ENCODE peak calls at places on chromosomes 16 and 17, in eight cellular contexts. W is right lobe of liver; L is hepatocyte; M is CD8-positive, alpha-beta memory T cell; G is fibroblast of mammary gland; X is A549; T is breast epithelium; S is dorsolateral prefrontal cortex. U is an unnamed sample.
A peak's percentile ranks its signal among the peaks of the same experiment; 100 is the strongest.

GRCh38 chr16:57113042-57113453 is 20.7 kb downstream of the CPNE2 start:
- DNase-seq in W (no peak), L (no peak), M (no peak), G (peak; percentile 45), X (no peak), T (no peak), S (no peak), U (no peak)

GRCh38 chr17:19755821-19756510 is 7.9 kb upstream of the ALDH3A1 start:
- DNase-seq in W (no peak), L (no peak), M (peak; percentile 28), G (no peak), X (no peak), T (no peak), S (no peak), U (no peak)

GRCh38 chr16:67245674-67246080 is 1.6 kb downstream of the FHOD1 start:
- DNase-seq in W (no peak), L (no peak), M (no peak), G (no peak), X (no peak), T (no peak), S (no peak), U (no peak)

GRCh38 chr17:31479524-31479923 is 88.0 kb downstream of the RAB11FIP4 start:
- DNase-seq in W (no peak), L (no peak), M (no peak), G (no peak), X (no peak), T (no peak), S (no peak), U (no peak)

GRCh38 chr17:22304667-22305303 is 612.5 kb downstream of the KCNJ18 start:
- DNase-seq in W (no peak), L (no peak), M (no peak), G (no peak), X (no peak), T (no peak), S (no peak), U (no peak)

GRCh38 chr16:86567701-86568571 is 1.3 kb downstream of the FOXC2 start:
- DNase-seq in W (no peak), L (peak; percentile 26), M (no peak), G (no peak), X (no peak), T (no peak), S (no peak), U (no peak)

GRCh38 chr17:81397314-81398169 is 2.3 kb downstream of the BAHCC1 start:
- DNase-seq in W (no peak), L (peak; percentile 84), M (no peak), G (peak; percentile 67), X (peak; percentile 81), T (no peak), S (no peak), U (no peak)

GRCh38 chr17:78226055-78226751 is 5.2 kb upstream of the TMEM235 start:
- DNase-seq in W (no peak), L (no peak), M (no peak), G (no peak), X (no peak), T (no peak), S (no peak), U (no peak)

GRCh38 chr17:12116143-12116542 is 95.5 kb downstream of the MAP2K4 start:
- DNase-seq in W (no peak), L (no peak), M (no peak), G (no peak), X (no peak), T (no peak), S (no peak), U (no peak)

GRCh38 chr16:84959784-84960417 is 51.4 kb downstream of the ZDHHC7 start:
- DNase-seq in W (no peak), L (no peak), M (no peak), G (no peak), X (no peak), T (no peak), S (no peak), U (no peak)

GRCh38 chr17:37737971-37738370 is 6.9 kb downstream of the HNF1B start:
- DNase-seq in W (no peak), L (no peak), M (no peak), G (peak; percentile 43), X (no peak), T (no peak), S (no peak), U (no peak)

GRCh38 chr16:61233718-61234117 is 802.5 kb downstream of the CDH8 start:
- DNase-seq in W (no peak), L (no peak), M (no peak), G (no peak), X (no peak), T (no peak), S (no peak), U (no peak)

GRCh38 chr17:42937712-42938596 is 26.3 kb downstream of the AARSD1 start:
- DNase-seq in W (no peak), L (peak; percentile 74), M (no peak), G (peak; percentile 66), X (peak; percentile 78), T (no peak), S (peak; percentile 28), U (no peak)

GRCh38 chr17:17781591-17782424 is 55.0 kb downstream of the SREBF1 start:
- DNase-seq in W (peak; percentile 74), L (peak; percentile 83), M (no peak), G (peak; percentile 48), X (peak; percentile 51), T (no peak), S (peak; percentile 90), U (peak; percentile 83)

GRCh38 chr16:84836234-84836647 is 16.5 kb downstream of the CRISPLD2 start:
- DNase-seq in W (no peak), L (peak; percentile 79), M (no peak), G (peak; percentile 100), X (peak; percentile 39), T (peak; percentile 74), S (no peak), U (no peak)

GRCh38 chr16:73321942-73322341 is 274.0 kb upstream of the ZFHX3 start:
- DNase-seq in W (no peak), L (no peak), M (no peak), G (no peak), X (no peak), T (no peak), S (no peak), U (no peak)

GRCh38 chr17:36525888-36526287 is 8.8 kb downstream of the MYO19 start:
- DNase-seq in W (no peak), L (no peak), M (no peak), G (peak; percentile 19), X (no peak), T (no peak), S (no peak), U (no peak)

GRCh38 chr16:974001-974601 is 3.3 kb upstream of the LMF1 start:
- DNase-seq in W (peak; percentile 44), L (no peak), M (no peak), G (no peak), X (no peak), T (no peak), S (no peak), U (no peak)

GRCh38 chr17:31787082-31787481 is 72.0 kb downstream of the COPRS start:
- DNase-seq in W (no peak), L (no peak), M (no peak), G (no peak), X (no peak), T (no peak), S (no peak), U (no peak)

GRCh38 chr17:74746922-74747321 is 1.5 kb upstream of the NHERF1 start:
- DNase-seq in W (peak; percentile 59), L (peak; percentile 63), M (peak; percentile 33), G (no peak), X (no peak), T (no peak), S (no peak), U (no peak)
- H3K4me3 ChIP-seq in W (no peak overlapping the region), L (no peak overlapping the region), M (peak overlapping the region; percentile 95), G (no peak overlapping the region), X (no peak overlapping the region), T (no peak overlapping the region), S (no peak overlapping the region), U (no peak overlapping the region)

DNA sequence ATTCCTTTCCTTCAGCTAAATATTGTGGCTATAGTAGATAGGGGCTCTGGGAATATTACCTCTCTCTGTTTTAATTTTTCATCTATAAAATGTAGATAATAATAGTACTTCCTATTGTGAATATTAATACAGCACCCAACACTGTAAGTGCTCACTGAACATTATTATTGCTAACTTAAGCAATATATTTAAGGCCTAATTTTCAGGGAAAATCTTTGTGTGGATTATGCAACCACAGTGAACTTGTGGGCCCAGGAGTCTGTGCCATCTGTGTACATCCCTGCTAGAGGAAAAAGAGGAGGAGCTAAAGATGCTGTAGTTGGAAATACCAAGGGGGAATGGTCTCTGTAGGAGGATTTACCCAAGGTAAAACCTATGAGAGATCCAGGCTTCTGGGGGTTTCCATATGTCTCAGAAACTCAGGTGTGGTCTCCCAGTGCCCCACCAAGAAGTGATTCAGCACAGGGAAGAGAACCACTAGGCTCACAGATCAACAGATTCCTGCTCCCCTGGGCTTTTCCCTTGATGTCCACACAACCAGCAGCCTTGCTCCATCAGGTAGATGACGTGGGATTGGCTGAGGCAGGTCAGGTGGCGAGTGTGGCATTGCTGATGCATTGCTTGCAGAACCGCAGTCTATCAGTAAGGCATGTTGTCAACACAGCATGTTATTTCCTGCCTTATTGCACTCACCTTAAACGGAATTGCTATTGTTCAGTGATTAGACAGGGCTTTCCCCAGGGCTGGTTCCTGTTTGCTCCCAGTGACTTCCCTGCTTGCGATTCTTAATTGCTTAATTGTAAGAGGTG is 1.6 kb upstream of the N4BP1 start:
- DNase-seq in W (peak; percentile 70), L (peak; percentile 44), M (peak; percentile 93), G (no peak), X (peak; percentile 26), T (no peak), S (no peak), U (no peak)
- H3K4me3 ChIP-seq in W (no peak overlapping the region), L (no peak overlapping the region), M (peak overlapping the region; percentile 33), G (no peak overlapping the region), X (peak overlapping the region; percentile 61), T (no peak overlapping the region), S (no peak overlapping the region), U (no peak overlapping the region)

GRCh38 chr16:8607214-8607613 is 14.3 kb upstream of the METTL22 start:
- DNase-seq in W (no peak), L (no peak), M (no peak), G (no peak), X (no peak), T (no peak), S (no peak), U (no peak)

GRCh38 chr16:8611122-8611521 is 10.4 kb upstream of the METTL22 start:
- DNase-seq in W (no peak), L (no peak), M (no peak), G (no peak), X (no peak), T (no peak), S (no peak), U (no peak)

GRCh38 chr16:8614435-8615029 is 7.0 kb upstream of the METTL22 start:
- DNase-seq in W (no peak), L (no peak), M (no peak), G (no peak), X (no peak), T (no peak), S (no peak), U (no peak)

GRCh38 chr16:8611886-8612595 is 9.5 kb upstream of the METTL22 start:
- DNase-seq in W (no peak), L (no peak), M (no peak), G (peak; percentile 54), X (no peak), T (no peak), S (no peak), U (no peak)
- H3K4me3 ChIP-seq in W (no peak overlapping the region), L (no peak overlapping the region), M (no peak overlapping the region), G (no peak overlapping the region), X (no peak overlapping the region), T (no peak overlapping the region), S (no peak overlapping the region), U (no peak overlapping the region)

GRCh38 chr16:11310997-11311561 is 29.9 kb upstream of the PRM1 start:
- DNase-seq in W (no peak), L (no peak), M (peak; percentile 72), G (no peak), X (no peak), T (no peak), S (no peak), U (no peak)
- H3K4me3 ChIP-seq in W (no peak overlapping the region), L (no peak overlapping the region), M (no peak overlapping the region), G (no peak overlapping the region), X (no peak overlapping the region), T (no peak overlapping the region), S (no peak overlapping the region), U (no peak overlapping the region)

U was measured in upper lobe of right lung.